ENCODE peak calls at places on chromosomes 16 and 17, in ten cellular contexts. I is stimulated activated CD4-positive, alpha-beta T cell treated with anti-CD3 and anti-CD28 coated beads, TNF-alpha, amount 100 ng/mL, for 48 hours; B is neural crest cell; J is fibroblast of the conjunctiva; U is prostate gland; F is RWPE1; Z is HEK293T; L is activated naive CD8-positive, alpha-beta T cell treated with anti-CD3 and anti-CD28 coated beads, Interleukin-2, amount 50 U/mL, for 24 hours; P is AML-193; R is heart left ventricle. S is an unnamed sample.

GRCh38 chr17:54626146-54626703 is 274.4 kb upstream of the TOM1L1 start:
- DNase-seq in I (no peak), B (no peak), J (no peak), U (no peak), F (no peak), Z (no peak), L (no peak), P (no peak), R (no peak), S (no peak)

GRCh38 chr17:81573794-81574642 is 21.9 kb upstream of the FAAP100 start:
- DNase-seq in I (no peak), B (no peak), J (no peak), U (no peak), F (no peak), Z (no peak), L (no peak), P (no peak), R (no peak), S (no peak)

GRCh38 chr16:50704245-50704644 is 10.8 kb downstream of the NOD2 start:
- DNase-seq in I (no peak), B (no peak), J (no peak), U (no peak), F (no peak), Z (no peak), L (no peak), P (no peak), R (no peak), S (no peak)

GRCh38 chr17:47096343-47096742 is 92.8 kb downstream of the CDC27 start:
- DNase-seq in I (no peak), B (no peak), J (no peak), U (no peak), F (no peak), Z (no peak), L (no peak), P (no peak), R (no peak), S (no peak)

GRCh38 chr16:15653227-15653626 is 3.2 kb downstream of the NDE1 start:
- DNase-seq in I (no peak), B (no peak), J (peak), U (peak), F (peak), Z (no peak), L (no peak), P (no peak), R (peak), S (no peak)

GRCh38 chr16:72908362-72908838 is 139.5 kb downstream of the ZFHX3 start:
- DNase-seq in I (no peak), B (no peak), J (no peak), U (no peak), F (no peak), Z (no peak), L (no peak), P (no peak), R (no peak), S (no peak)

GRCh38 chr17:60297729-60298293 is 94.1 kb downstream of the USP32 start:
- DNase-seq in I (no peak), B (no peak), J (no peak), U (no peak), F (no peak), Z (no peak), L (no peak), P (no peak), R (no peak), S (no peak)

GRCh38 chr17:45227631-45228120 is 6.0 kb downstream of the FMNL1 start:
- DNase-seq in I (peak), B (no peak), J (no peak), U (no peak), F (no peak), Z (no peak), L (peak), P (no peak), R (peak), S (peak)

GRCh38 chr17:1629647-1630310 is 1.1 kb upstream of the SLC43A2 start:
- DNase-seq in I (peak), B (no peak), J (peak), U (peak), F (no peak), Z (peak), L (peak), P (peak), R (peak), S (peak)

GRCh38 chr16:281660-282249 is 1.2 kb upstream of the PDIA2 start:
- DNase-seq in I (no peak), B (no peak), J (no peak), U (no peak), F (no peak), Z (no peak), L (no peak), P (no peak), R (no peak), S (no peak)